ENCODE peak calls at places on chromosome 16, in four cellular contexts. One of them, this sample, is unnamed.

GRCh38 chr16:83438326-83438725 is 369.5 kb upstream of the HSBP1 start:
- DNase-seq in AG04449: no peak
- DNase-seq in NCI-H2081 treated with DMSO at 0.1 percent for 48 hours: no peak
- DNase-seq in activated CD4-positive, alpha-beta T cell treated with anti-CD3 and anti-CD28 coated beads for 48 hours: no peak
- DNase-seq in this sample: no peak

GRCh38 chr16:81937305-81938038 is 73.8 kb downstream of the SDR42E1 start:
- DNase-seq in AG04449: no peak
- DNase-seq in NCI-H2081 treated with DMSO at 0.1 percent for 48 hours: no peak
- DNase-seq in activated CD4-positive, alpha-beta T cell treated with anti-CD3 and anti-CD28 coated beads for 48 hours: no peak
- DNase-seq in this sample: peak; percentile 12

GRCh38 chr16:17784073-17784472 is 313.3 kb upstream of the XYLT1 start:
- DNase-seq in AG04449: no peak
- DNase-seq in NCI-H2081 treated with DMSO at 0.1 percent for 48 hours: no peak
- DNase-seq in activated CD4-positive, alpha-beta T cell treated with anti-CD3 and anti-CD28 coated beads for 48 hours: no peak
- DNase-seq in this sample: no peak

GRCh38 chr16:651844-652243 is 2.7 kb downstream of the WDR90 start:
- DNase-seq in AG04449: no peak
- DNase-seq in NCI-H2081 treated with DMSO at 0.1 percent for 48 hours: no peak
- DNase-seq in activated CD4-positive, alpha-beta T cell treated with anti-CD3 and anti-CD28 coated beads for 48 hours: no peak
- DNase-seq in this sample: no peak

GRCh38 chr16:8496364-8496763 is 93.9 kb downstream of the TMEM114 start:
- DNase-seq in AG04449: no peak
- DNase-seq in NCI-H2081 treated with DMSO at 0.1 percent for 48 hours: no peak
- DNase-seq in activated CD4-positive, alpha-beta T cell treated with anti-CD3 and anti-CD28 coated beads for 48 hours: no peak
- DNase-seq in this sample: no peak

GRCh38 chr16:4465977-4466779 is 8.2 kb downstream of the NMRAL1 start:
- DNase-seq in AG04449: no peak
- DNase-seq in NCI-H2081 treated with DMSO at 0.1 percent for 48 hours: no peak
- DNase-seq in activated CD4-positive, alpha-beta T cell treated with anti-CD3 and anti-CD28 coated beads for 48 hours: peak; percentile 58
- DNase-seq in this sample: no peak

GRCh38 chr16:11534262-11534661 is 52.5 kb downstream of the LITAF start:
- DNase-seq in AG04449: no peak
- DNase-seq in NCI-H2081 treated with DMSO at 0.1 percent for 48 hours: no peak
- DNase-seq in activated CD4-positive, alpha-beta T cell treated with anti-CD3 and anti-CD28 coated beads for 48 hours: no peak
- DNase-seq in this sample: no peak

GRCh38 chr16:55062446-55062845 is 131.8 kb downstream of the IRX5 start:
- DNase-seq in AG04449: no peak
- DNase-seq in NCI-H2081 treated with DMSO at 0.1 percent for 48 hours: no peak
- DNase-seq in activated CD4-positive, alpha-beta T cell treated with anti-CD3 and anti-CD28 coated beads for 48 hours: no peak
- DNase-seq in this sample: no peak

GRCh38 chr16:29304251-29304900 is 102.1 kb downstream of the NPIPB11 start:
- DNase-seq in AG04449: no peak
- DNase-seq in NCI-H2081 treated with DMSO at 0.1 percent for 48 hours: no peak
- DNase-seq in activated CD4-positive, alpha-beta T cell treated with anti-CD3 and anti-CD28 coated beads for 48 hours: no peak
- DNase-seq in this sample: no peak

GRCh38 chr16:89043636-89044393 is 49.8 kb upstream of the ACSF3 start:
- DNase-seq in AG04449: no peak
- DNase-seq in NCI-H2081 treated with DMSO at 0.1 percent for 48 hours: no peak
- DNase-seq in activated CD4-positive, alpha-beta T cell treated with anti-CD3 and anti-CD28 coated beads for 48 hours: no peak
- DNase-seq in this sample: no peak

GRCh38 chr16:10039220-10040096 is 142.8 kb downstream of the GRIN2A start:
- DNase-seq in AG04449: no peak
- DNase-seq in NCI-H2081 treated with DMSO at 0.1 percent for 48 hours: no peak
- DNase-seq in activated CD4-positive, alpha-beta T cell treated with anti-CD3 and anti-CD28 coated beads for 48 hours: no peak
- DNase-seq in this sample: no peak

GRCh38 chr16:3652373-3653037 is 2.0 kb upstream of the DNASE1 start:
- DNase-seq in AG04449: no peak
- DNase-seq in NCI-H2081 treated with DMSO at 0.1 percent for 48 hours: no peak
- DNase-seq in activated CD4-positive, alpha-beta T cell treated with anti-CD3 and anti-CD28 coated beads for 48 hours: no peak
- DNase-seq in this sample: no peak

GRCh38 chr16:57374067-57374534 is 1.8 kb downstream of the CX3CL1 start:
- DNase-seq in AG04449: no peak
- DNase-seq in NCI-H2081 treated with DMSO at 0.1 percent for 48 hours: no peak
- DNase-seq in activated CD4-positive, alpha-beta T cell treated with anti-CD3 and anti-CD28 coated beads for 48 hours: peak; percentile 26
- DNase-seq in this sample: no peak

GRCh38 chr16:28291651-28292626 is at the start of gene SBK1:
- DNase-seq in AG04449: no peak
- DNase-seq in NCI-H2081 treated with DMSO at 0.1 percent for 48 hours: peak; percentile 41
- DNase-seq in activated CD4-positive, alpha-beta T cell treated with anti-CD3 and anti-CD28 coated beads for 48 hours: peak; percentile 86
- DNase-seq in this sample: no peak

GRCh38 chr16:87027056-87027616 is 290.1 kb downstream of the C16orf95 start:
- DNase-seq in AG04449: no peak
- DNase-seq in NCI-H2081 treated with DMSO at 0.1 percent for 48 hours: no peak
- DNase-seq in activated CD4-positive, alpha-beta T cell treated with anti-CD3 and anti-CD28 coated beads for 48 hours: no peak
- DNase-seq in this sample: no peak

GRCh38 chr16:1407749-1408148 is 6.8 kb downstream of the UNKL start:
- DNase-seq in AG04449: no peak
- DNase-seq in NCI-H2081 treated with DMSO at 0.1 percent for 48 hours: no peak
- DNase-seq in activated CD4-positive, alpha-beta T cell treated with anti-CD3 and anti-CD28 coated beads for 48 hours: no peak
- DNase-seq in this sample: no peak

GRCh38 chr16:71343078-71343477 is 15.4 kb upstream of the CALB2 start:
- DNase-seq in AG04449: no peak
- DNase-seq in NCI-H2081 treated with DMSO at 0.1 percent for 48 hours: no peak
- DNase-seq in activated CD4-positive, alpha-beta T cell treated with anti-CD3 and anti-CD28 coated beads for 48 hours: no peak
- DNase-seq in this sample: no peak

GRCh38 chr16:85205747-85206471 is 93.6 kb upstream of the CIBAR2 start:
- DNase-seq in AG04449: no peak
- DNase-seq in NCI-H2081 treated with DMSO at 0.1 percent for 48 hours: no peak
- DNase-seq in activated CD4-positive, alpha-beta T cell treated with anti-CD3 and anti-CD28 coated beads for 48 hours: no peak
- DNase-seq in this sample: no peak

GRCh38 chr16:46843898-46844642 is 13.1 kb upstream of the C16orf87 start:
- DNase-seq in AG04449: no peak
- DNase-seq in NCI-H2081 treated with DMSO at 0.1 percent for 48 hours: no peak
- DNase-seq in activated CD4-positive, alpha-beta T cell treated with anti-CD3 and anti-CD28 coated beads for 48 hours: no peak
- DNase-seq in this sample: no peak

GRCh38 chr16:5056347-5056746 is 9.4 kb downstream of the C16orf89 start:
- DNase-seq in AG04449: no peak
- DNase-seq in NCI-H2081 treated with DMSO at 0.1 percent for 48 hours: no peak
- DNase-seq in activated CD4-positive, alpha-beta T cell treated with anti-CD3 and anti-CD28 coated beads for 48 hours: peak; percentile 68
- DNase-seq in this sample: no peak

GRCh38 chr16:82070656-82071369 is 35.8 kb downstream of the HSD17B2 start:
- DNase-seq in AG04449: peak; percentile 19
- DNase-seq in NCI-H2081 treated with DMSO at 0.1 percent for 48 hours: no peak
- DNase-seq in activated CD4-positive, alpha-beta T cell treated with anti-CD3 and anti-CD28 coated beads for 48 hours: no peak
- DNase-seq in this sample: no peak

GRCh38 chr16:964696-965395 is 5.9 kb downstream of the LMF1 start:
- DNase-seq in AG04449: no peak
- DNase-seq in NCI-H2081 treated with DMSO at 0.1 percent for 48 hours: no peak
- DNase-seq in activated CD4-positive, alpha-beta T cell treated with anti-CD3 and anti-CD28 coated beads for 48 hours: peak; percentile 78
- DNase-seq in this sample: peak; percentile 21

This sample was measured in NCI-H187 treated with DMSO at 0.1 percent for 48 hours.